ENCODE peak calls at places on chromosomes 13 and 19, in six cellular contexts. H is stomach, M is sigmoid colon, U is breast epithelium, N is HL-60, L is HepG2. W is an unnamed sample.

GRCh38 chr13:45828253-45828968 is 23.1 kb downstream of the SIAH3 start:
- DNase-seq in H (no peak), M (no peak), U (no peak), N (peak), L (no peak), W (no peak)

GRCh38 chr13:49655906-49656305 is 27.6 kb downstream of the ARL11 start:
- DNase-seq in H (no peak), M (no peak), U (no peak), N (no peak), L (no peak), W (no peak)

GRCh38 chr13:66462187-66462586 is 767.9 kb downstream of the PCDH9 start:
- DNase-seq in H (no peak), M (no peak), U (no peak), N (no peak), L (no peak), W (no peak)

GRCh38 chr13:28744091-28744536 is 25.3 kb upstream of the SLC46A3 start:
- DNase-seq in H (no peak), M (no peak), U (no peak), N (no peak), L (no peak), W (no peak)

GRCh38 chr19:31263317-31263716 is 85.9 kb downstream of the TSHZ3 start:
- DNase-seq in H (peak), M (peak), U (peak), N (no peak), L (no peak), W (no peak)

GRCh38 chr13:62875118-62875640 is 1459.5 kb upstream of the PCDH20 start:
- DNase-seq in H (no peak), M (no peak), U (no peak), N (no peak), L (no peak), W (peak)

GRCh38 chr19:5621311-5621944 is 1.1 kb downstream of the SAFB2 start:
- DNase-seq in H (peak), M (peak), U (peak), N (no peak), L (no peak), W (no peak)

GRCh38 chr19:56725829-56726424 is 54.4 kb upstream of the ZNF835 start:
- DNase-seq in H (no peak), M (no peak), U (no peak), N (no peak), L (no peak), W (no peak)

GRCh38 chr13:99988469-99989375 is 7.1 kb downstream of the ZIC2 start:
- DNase-seq in H (no peak), M (no peak), U (no peak), N (no peak), L (no peak), W (no peak)
- H3K27ac ChIP-seq in H (no peak), M (no peak), U (no peak), N (no peak), L (no peak), W (peak)

GRCh38 chr19:50557009-50557613 is 11.1 kb downstream of the LRRC4B start:
- DNase-seq in H (no peak), M (no peak), U (no peak), N (no peak), L (no peak), W (no peak)
- H3K4me3 ChIP-seq in H (peak), M (no peak), U (peak), N (no peak), L (peak), W (peak)

GRCh38 chr19:751501-752341 is 809 bp downstream of the MISP start:
- DNase-seq in H (peak), M (no peak), U (no peak), N (no peak), L (peak), W (no peak)
- TF ChIP-seq POLR2AphosphoS5 in H (no peak), M (no peak), U (no peak), N (no peak), L (no peak), W (no peak)

GRCh38 chr13:105363747-105364177 is 1171.7 kb downstream of the EFNB2 start:
- DNase-seq in H (no peak), M (no peak), U (no peak), N (peak), L (no peak), W (peak)
- H3K27ac ChIP-seq in H (no peak), M (no peak), U (no peak), N (peak), L (no peak), W (no peak)

W was measured in SK-N-MC.